ENCODE peak calls at places on chromosomes 4 and X, in eight cellular contexts. R is neuronal stem cell; O is activated CD8-positive, alpha-beta memory T cell treated with anti-CD3 and anti-CD28 coated beads for 48 hours; L is T-cell; K is activated CD4-positive, alpha-beta memory T cell treated with anti-CD3 and anti-CD28 coated beads, Interleukin-2, amount 10 ng/mL, durations not matched to agents 7 days and 5 days; H is iPS-NIHi11; C is NCI-H2029; I is PC-9. F is an unnamed sample.

GRCh38 chr4:49063670-49064069 is 77.6 kb downstream of the CWH43 start:
- DNase-seq in R (no peak), O (no peak), L (no peak), K (no peak), H (no peak), C (no peak), I (no peak), F (no peak)

GRCh38 chr4:30722916-30723270 is 2.7 kb downstream of the PCDH7 start:
- DNase-seq in R (peak; percentile 15), O (no peak), L (no peak), K (no peak), H (no peak), C (no peak), I (no peak), F (no peak)

GRCh38 chr4:173505924-173506779 is 23.9 kb downstream of the HAND2 start:
- DNase-seq in R (no peak), O (no peak), L (peak; percentile 17), K (peak; percentile 60), H (peak; percentile 75), C (peak; percentile 4), I (peak; percentile 17), F (no peak)

GRCh38 chr4:184728858-184729257 is 5.0 kb downstream of the CENPU start:
- DNase-seq in R (no peak), O (no peak), L (no peak), K (no peak), H (no peak), C (no peak), I (no peak), F (no peak)

GRCh38 chrX:53918697-53919096 is 125.6 kb downstream of the PHF8 start:
- DNase-seq in R (no peak), O (no peak), L (no peak), K (no peak), H (no peak), C (no peak), I (no peak), F (no peak)

GRCh38 chr4:138021116-138021820 is 220.9 kb downstream of the SLC7A11 start:
- DNase-seq in R (no peak), O (no peak), L (no peak), K (no peak), H (no peak), C (no peak), I (no peak), F (no peak)

GRCh38 chr4:52743444-52744019 is 7.7 kb downstream of the ERVMER34-1 start:
- DNase-seq in R (no peak), O (no peak), L (no peak), K (no peak), H (no peak), C (no peak), I (no peak), F (no peak)

GRCh38 chr4:155889036-155889793 is 14.3 kb upstream of the TDO2 start:
- DNase-seq in R (no peak), O (no peak), L (no peak), K (no peak), H (no peak), C (no peak), I (no peak), F (no peak)

GRCh38 chrX:85026170-85026569 is 22.5 kb downstream of the APOOL start:
- DNase-seq in R (no peak), O (no peak), L (no peak), K (no peak), H (peak; percentile 7), C (no peak), I (no peak), F (no peak)

GRCh38 chrX:107571296-107571998 is 56.9 kb upstream of the PRPS1 start:
- DNase-seq in R (no peak), O (no peak), L (no peak), K (no peak), H (no peak), C (no peak), I (peak; percentile 65), F (no peak)

GRCh38 chr4:165058676-165059075 is 5.0 kb downstream of the TRIM75 start:
- DNase-seq in R (no peak), O (no peak), L (no peak), K (no peak), H (no peak), C (no peak), I (no peak), F (no peak)

GRCh38 chrX:40201486-40201885 is 103.7 kb upstream of the BCOR start:
- DNase-seq in R (no peak), O (no peak), L (peak; percentile 4), K (peak; percentile 62), H (no peak), C (peak; percentile 21), I (no peak), F (no peak)

GRCh38 chr4:16001484-16001858 is 38.5 kb upstream of the FGFBP2 start:
- DNase-seq in R (peak; percentile 56), O (peak; percentile 18), L (peak; percentile 26), K (peak; percentile 52), H (peak; percentile 90), C (peak; percentile 11), I (peak; percentile 51), F (peak; percentile 66)

GRCh38 chr4:184344899-184345572 is 127.4 kb upstream of the ENPP6 start:
- DNase-seq in R (no peak), O (no peak), L (no peak), K (no peak), H (no peak), C (no peak), I (no peak), F (no peak)

GRCh38 chr4:109410776-109411175 is 22.8 kb upstream of the SEC24B start:
- DNase-seq in R (no peak), O (no peak), L (no peak), K (no peak), H (no peak), C (no peak), I (no peak), F (no peak)